ENCODE peak calls at places on chromosomes 12 and 14, in nine cellular contexts. Y is lung; V is effector memory CD4-positive, alpha-beta T cell; D is aorta; I is heart left ventricle; E is CD8-positive, alpha-beta T cell; Q is thoracic aorta; R is HCT116; O is right atrium auricular region. X is an unnamed sample.
A peak's percentile ranks its signal among the peaks of the same experiment; 100 is the strongest.

GRCh38 chr12:123387508-123388217 is 3.7 kb downstream of the KMT5A start:
- DNase-seq in D (no peak), R (no peak), O (no peak), Q (no peak), E (no peak), V (no peak), Y (no peak), I (no peak), X (no peak)

GRCh38 chr14:33755358-33755757 is 195.5 kb downstream of the EGLN3 start:
- DNase-seq in Y (no peak), V (no peak), I (no peak), O (no peak), R (no peak), Q (no peak), E (no peak), D (no peak), X (no peak)

GRCh38 chr14:26401170-26401968 is 196.5 kb downstream of the NOVA1 start:
- DNase-seq in Q (no peak), D (no peak), R (no peak), V (no peak), O (no peak), Y (no peak), E (no peak), I (no peak), X (peak; percentile 81)

GRCh38 chr14:76091036-76091435 is 60.7 kb upstream of the GPATCH2L start:
- DNase-seq in E (no peak), O (peak; percentile 69), I (peak; percentile 57), Y (no peak), D (no peak), Q (no peak), V (no peak), R (no peak), X (no peak)

GRCh38 chr12:47904647-47905312 is at the start of gene VDR:
- DNase-seq in R (peak; percentile 87), I (peak; percentile 67), V (peak; percentile 65), D (peak; percentile 90), O (peak; percentile 70), E (peak; percentile 61), Y (peak; percentile 78), Q (no peak), X (peak; percentile 74)

GRCh38 chr14:64841772-64842490 is 37.8 kb downstream of the SPTB start:
- DNase-seq in O (no peak), V (no peak), Y (no peak), E (no peak), I (peak; percentile 83), D (peak; percentile 76), R (no peak), Q (peak; percentile 19), X (no peak)

GRCh38 chr12:130878193-130879185 is 6.6 kb downstream of the RAN start:
- DNase-seq in V (no peak), Y (no peak), R (no peak), D (no peak), O (no peak), Q (no peak), E (no peak), I (no peak), X (no peak)

GRCh38 chr12:40622246-40622838 is 69.9 kb upstream of the CNTN1 start:
- DNase-seq in V (no peak), E (peak; percentile 6), Q (peak; percentile 8), I (no peak), O (peak; percentile 68), R (peak; percentile 50), Y (peak; percentile 41), D (no peak), X (no peak)

DNA sequence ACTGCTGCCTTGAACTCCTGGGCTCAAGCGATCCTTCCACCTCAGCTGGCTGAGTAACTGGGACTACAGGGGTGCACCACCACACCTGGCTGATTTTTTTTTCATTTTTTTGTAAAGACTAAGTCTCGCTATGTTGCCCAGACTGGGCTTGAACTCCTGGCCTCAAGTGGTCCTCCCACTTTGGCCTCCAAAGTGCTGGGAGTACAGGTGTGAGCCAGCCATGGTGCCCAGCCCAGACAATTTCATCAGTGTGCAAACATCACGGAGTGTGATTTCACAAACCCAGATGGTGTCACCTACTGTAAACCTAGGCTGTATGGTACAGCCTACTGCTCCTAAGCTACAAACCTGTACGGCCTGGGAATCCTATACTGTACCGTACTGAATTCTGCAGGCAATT is 6.9 kb upstream of the BCL7A start:
- DNase-seq in E (no peak), R (no peak), Y (no peak), O (no peak), I (no peak), D (no peak), Q (no peak), V (no peak), X (no peak)
- H3K4me1 ChIP-seq in E (no peaks in the 10 kb centered on the region), R (no peaks in the 10 kb centered on the region), Y (no peaks in the 10 kb centered on the region), O (no peaks in the 10 kb centered on the region), I (no peaks in the 10 kb centered on the region), D (no peaks in the 10 kb centered on the region), Q (no peaks in the 10 kb centered on the region), V (no peaks in the 10 kb centered on the region), X (no peaks in the 10 kb centered on the region)

GRCh38 chr12:124688356-124688992 is 121.1 kb upstream of the NCOR2 start:
- DNase-seq in I (no peak), D (no peak), Y (no peak), V (no peak), R (no peak), E (no peak), O (no peak), Q (no peak), X (no peak)
- H3K4me1 ChIP-seq in I (peaks cover 50% of the 10 kb centered on the region), D (no peaks in the 10 kb centered on the region), Y (peaks cover 14% of the 10 kb centered on the region), V (peaks cover 10% of the 10 kb centered on the region), R (peaks cover 12% of the 10 kb centered on the region), E (peaks cover 22% of the 10 kb centered on the region), O (no peaks in the 10 kb centered on the region), Q (peaks cover 48% of the 10 kb centered on the region), X (peaks cover 28% of the 10 kb centered on the region)

GRCh38 chr12:94987806-94988205 is 15.7 kb downstream of the NDUFA12 start:
- DNase-seq in V (no peak), E (no peak), O (no peak), Q (no peak), D (no peak), Y (no peak), I (no peak), R (no peak), X (no peak)
- H3K4me1 ChIP-seq in V (peaks cover 18% of the 10 kb centered on the region), E (peaks cover 56% of the 10 kb centered on the region), O (no peaks in the 10 kb centered on the region), Q (no peaks in the 10 kb centered on the region), D (no peaks in the 10 kb centered on the region), Y (peaks cover 2% of the 10 kb centered on the region), I (no peaks in the 10 kb centered on the region), R (no peaks in the 10 kb centered on the region), X (no peaks in the 10 kb centered on the region)

GRCh38 chr12:6093764-6094163 is 30.7 kb downstream of the VWF start:
- DNase-seq in V (no peak), I (no peak), R (no peak), O (no peak), D (no peak), E (no peak), Q (no peak), Y (no peak), X (peak; percentile 68)
- H3K4me1 ChIP-seq in V (no peaks in the 10 kb centered on the region), I (peaks cover 39% of the 10 kb centered on the region), R (peaks cover 29% of the 10 kb centered on the region), O (no peaks in the 10 kb centered on the region), D (no peaks in the 10 kb centered on the region), E (no peaks in the 10 kb centered on the region), Q (peaks cover 19% of the 10 kb centered on the region), Y (peaks cover 28% of the 10 kb centered on the region), X (peaks cover 53% of the 10 kb centered on the region)

GRCh38 chr12:112607427-112607826 is 184.1 kb upstream of the RPH3A start:
- DNase-seq in R (no peak), I (no peak), D (no peak), Y (no peak), V (no peak), Q (no peak), O (no peak), E (no peak), X (no peak)

GRCh38 chr12:112606611-112607366 is 184.8 kb upstream of the RPH3A start:
- DNase-seq in O (no peak), Q (no peak), E (no peak), I (no peak), Y (no peak), D (no peak), V (no peak), R (no peak), X (no peak)

GRCh38 chr12:112599871-112600270 is 181.1 kb downstream of the PTPN11 start:
- DNase-seq in I (no peak), V (no peak), Y (no peak), E (no peak), O (no peak), D (no peak), R (no peak), Q (no peak), X (no peak)

GRCh38 chr12:112602150-112602549 is 183.4 kb downstream of the PTPN11 start:
- DNase-seq in Q (no peak), I (no peak), V (no peak), R (no peak), Y (no peak), D (no peak), O (no peak), E (no peak), X (no peak)
- H3K4me1 ChIP-seq in Q (no peaks in the 10 kb centered on the region), I (no peaks in the 10 kb centered on the region), V (no peaks in the 10 kb centered on the region), R (no peaks in the 10 kb centered on the region), Y (peaks cover 2% of the 10 kb centered on the region), D (no peaks in the 10 kb centered on the region), O (no peaks in the 10 kb centered on the region), E (no peaks in the 10 kb centered on the region), X (no peaks in the 10 kb centered on the region)

DNA sequence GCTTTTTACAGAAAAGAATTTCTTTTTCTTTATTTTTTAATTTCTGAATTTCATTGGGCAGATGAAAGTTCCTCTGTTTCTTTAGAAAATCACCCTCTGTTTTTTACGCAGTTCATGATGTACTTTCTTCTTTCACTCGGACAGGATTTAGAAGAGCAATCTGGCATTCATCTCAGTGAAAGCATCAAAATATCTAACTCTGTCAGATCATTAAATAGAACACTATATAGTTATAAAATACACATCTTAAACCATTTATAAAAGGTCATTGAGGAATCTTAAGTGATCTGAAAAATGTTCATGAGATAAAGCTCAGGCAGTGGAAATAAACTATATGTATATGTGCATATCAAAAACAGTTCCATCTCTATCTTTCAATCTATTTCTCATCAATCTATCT is 3.9 kb downstream of the IFNG-AS1 start:
- DNase-seq in O (no peak), R (no peak), Y (no peak), V (no peak), E (no peak), I (no peak), D (no peak), Q (no peak), X (no peak)
- H3K4me1 ChIP-seq in O (no peaks in the 10 kb centered on the region), R (no peaks in the 10 kb centered on the region), Y (no peaks in the 10 kb centered on the region), V (peaks cover 10% of the 10 kb centered on the region), E (peaks cover 31% of the 10 kb centered on the region), I (no peaks in the 10 kb centered on the region), D (no peaks in the 10 kb centered on the region), Q (no peaks in the 10 kb centered on the region), X (no peaks in the 10 kb centered on the region)

GRCh38 chr12:89524201-89525001 is at the start of gene GALNT4:
- DNase-seq in R (peak; percentile 62), Y (peak; percentile 93), E (peak; percentile 72), V (peak; percentile 65), Q (peak; percentile 56), O (peak; percentile 93), I (peak; percentile 88), D (peak; percentile 94), X (peak; percentile 70)
- H3K4me1 ChIP-seq in R (peaks cover 4% of the 10 kb centered on the region), Y (no peaks in the 10 kb centered on the region), E (peaks cover 28% of the 10 kb centered on the region), V (peaks cover 14% of the 10 kb centered on the region), Q (peaks cover 43% of the 10 kb centered on the region), O (no peaks in the 10 kb centered on the region), I (peaks cover 31% of the 10 kb centered on the region), D (no peaks in the 10 kb centered on the region), X (peaks cover 22% of the 10 kb centered on the region)

GRCh38 chr14:104797112-104798044 is 1.8 kb upstream of the AKT1 start:
- DNase-seq in I (peak; percentile 72), V (no peak), Y (no peak), R (no peak), D (no peak), O (no peak), E (no peak), Q (no peak), X (no peak)
- H3K4me1 ChIP-seq in I (peaks cover 54% of the 10 kb centered on the region), V (peaks cover 42% of the 10 kb centered on the region), Y (peaks cover 44% of the 10 kb centered on the region), R (peaks cover 34% of the 10 kb centered on the region), D (peaks cover 7% of the 10 kb centered on the region), O (no peaks in the 10 kb centered on the region), E (peaks cover 49% of the 10 kb centered on the region), Q (peaks cover 51% of the 10 kb centered on the region), X (peaks cover 34% of the 10 kb centered on the region)

X was measured in PC-9.